ENCODE peak calls at places on chromosomes 16 and 17, in ten cellular contexts. B is naive thymus-derived CD4-positive, alpha-beta T cell; G is stomach; A is sigmoid colon; P is cardiac muscle cell; O is psoas muscle; H is CD4-positive, alpha-beta memory T cell; L is CD8-positive, alpha-beta T cell; F is body of pancreas; U is colonic mucosa. E is an unnamed sample.

GRCh38 chr16:9091867-9092281 is 430 bp downstream of the HAPSTR1 start:
- DNase-seq in B (peak; percentile 36), G (peak; percentile 41), A (peak; percentile 76), P (peak; percentile 47), O (peak; percentile 76), H (peak; percentile 61), L (peak; percentile 21), F (peak; percentile 44), U (peak; percentile 42), E (no peak)

GRCh38 chr16:6940968-6941367 is 391.7 kb upstream of the RBFOX1 start:
- DNase-seq in B (no peak), G (no peak), A (no peak), P (no peak), O (no peak), H (no peak), L (no peak), F (no peak), U (no peak), E (no peak)

GRCh38 chr16:4529085-4530060 is 9.2 kb downstream of the CDIP1 start:
- DNase-seq in B (peak; percentile 29), G (no peak), A (no peak), P (peak; percentile 24), O (no peak), H (no peak), L (no peak), F (peak; percentile 61), U (no peak), E (peak; percentile 24)

GRCh38 chr17:50265212-50265611 is 9.1 kb upstream of the TMEM92 start:
- DNase-seq in B (no peak), G (peak; percentile 85), A (peak; percentile 69), P (no peak), O (no peak), H (no peak), L (no peak), F (no peak), U (no peak), E (no peak)

GRCh38 chr17:17742133-17742621 is 60.9 kb downstream of the RAI1 start:
- DNase-seq in B (no peak), G (no peak), A (no peak), P (peak; percentile 59), O (no peak), H (no peak), L (no peak), F (no peak), U (no peak), E (no peak)

GRCh38 chr16:89316701-89317100 is 99.2 kb downstream of the ZNF778 start:
- DNase-seq in B (no peak), G (no peak), A (no peak), P (no peak), O (no peak), H (no peak), L (no peak), F (no peak), U (no peak), E (no peak)

GRCh38 chr16:48384305-48384981 is 770 bp downstream of the SIAH1 start:
- DNase-seq in B (no peak), G (peak; percentile 59), A (peak; percentile 81), P (peak; percentile 75), O (peak; percentile 80), H (peak; percentile 41), L (no peak), F (peak; percentile 59), U (peak; percentile 65), E (no peak)

GRCh38 chr17:40124279-40125141 is 2.7 kb downstream of the MSL1 start:
- DNase-seq in B (no peak), G (no peak), A (no peak), P (peak; percentile 53), O (no peak), H (no peak), L (no peak), F (no peak), U (peak; percentile 53), E (no peak)

GRCh38 chr16:89373355-89374110 is 116.8 kb downstream of the ANKRD11 start:
- DNase-seq in B (no peak), G (no peak), A (peak; percentile 85), P (peak; percentile 44), O (peak; percentile 77), H (no peak), L (no peak), F (no peak), U (no peak), E (no peak)

GRCh38 chr16:64627781-64628180 is 494.1 kb downstream of the CDH11 start:
- DNase-seq in B (no peak), G (no peak), A (no peak), P (no peak), O (peak; percentile 57), H (no peak), L (no peak), F (no peak), U (no peak), E (no peak)

GRCh38 chr17:63702223-63702577 is 2.3 kb upstream of the LIMD2 start:
- DNase-seq in B (peak; percentile 68), G (peak; percentile 32), A (no peak), P (no peak), O (no peak), H (peak; percentile 82), L (no peak), F (no peak), U (peak; percentile 42), E (no peak)
- H3K27ac ChIP-seq in B (peak overlapping the region; percentile 93), G (peak overlapping the region; percentile 85), A (no peak overlapping the region), P (no peak overlapping the region), O (no peak overlapping the region), H (peak overlapping the region; percentile 73), L (peak overlapping the region; percentile 94), F (no peak overlapping the region), U (peak overlapping the region; percentile 78), E (no peak overlapping the region)

DNA sequence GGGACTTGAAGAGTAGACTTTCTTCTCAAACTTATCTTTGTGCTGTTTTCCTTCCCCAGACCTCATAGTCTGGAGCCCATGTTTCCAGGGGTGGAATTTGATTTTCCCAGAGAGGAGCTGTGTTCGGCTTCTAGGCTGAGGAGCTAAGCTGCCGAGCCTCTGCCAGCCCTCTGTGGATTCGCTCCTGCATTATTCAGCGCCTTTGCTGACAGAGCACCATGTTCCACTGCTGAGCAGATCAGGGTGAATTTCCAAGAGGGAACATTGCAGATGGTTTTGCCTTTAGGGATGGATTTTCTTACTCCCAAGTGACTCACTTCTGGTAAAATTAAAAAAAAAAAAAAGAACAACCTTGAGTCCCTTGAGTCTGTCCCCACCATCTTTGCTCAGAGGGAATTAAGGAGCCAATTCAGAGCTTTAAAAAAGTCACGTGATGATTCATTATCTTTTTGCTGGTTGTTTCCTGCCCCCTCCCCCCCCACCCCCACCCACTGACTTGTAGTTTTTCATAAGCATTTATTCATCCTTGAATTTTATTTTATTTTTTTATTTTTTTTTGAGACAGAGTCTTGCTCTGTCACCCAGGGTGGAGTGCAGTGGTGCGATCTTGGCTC is 229.5 kb downstream of the PRKCA start:
- DNase-seq in B (no peak), G (no peak), A (no peak), P (no peak), O (no peak), H (no peak), L (no peak), F (no peak), U (no peak), E (no peak)
- H3K27ac ChIP-seq in B (no peak overlapping the region), G (peak overlapping the region; percentile 50), A (peak overlapping the region; percentile 74), P (no peak overlapping the region), O (no peak overlapping the region), H (no peak overlapping the region), L (no peak overlapping the region), F (no peak overlapping the region), U (no peak overlapping the region), E (no peak overlapping the region)

GRCh38 chr16:86610779-86611516 is 32.6 kb downstream of the FOXL1 start:
- DNase-seq in B (no peak), G (no peak), A (no peak), P (no peak), O (no peak), H (no peak), L (no peak), F (no peak), U (no peak), E (no peak)
- H3K27ac ChIP-seq in B (no peak overlapping the region), G (peak overlapping the region; percentile 8), A (no peak overlapping the region), P (no peak overlapping the region), O (peak overlapping the region; percentile 46), H (no peak overlapping the region), L (no peak overlapping the region), F (no peak overlapping the region), U (no peak overlapping the region), E (no peak overlapping the region)

GRCh38 chr17:8126306-8127066 is 2.6 kb upstream of the HES7 start:
- DNase-seq in B (no peak), G (no peak), A (no peak), P (no peak), O (peak; percentile 70), H (peak; percentile 44), L (no peak), F (peak; percentile 37), U (peak; percentile 67), E (no peak)
- H3K27ac ChIP-seq in B (peak overlapping the region; percentile 50), G (peak overlapping the region; percentile 36), A (peak overlapping the region; percentile 72), P (no peak overlapping the region), O (peak overlapping the region; percentile 69), H (no peak overlapping the region), L (peak overlapping the region; percentile 35), F (no peak overlapping the region), U (no peak overlapping the region), E (peak overlapping the region; percentile 50)

GRCh38 chr17:43468746-43469544 is 14.8 kb upstream of the DHX8 start:
- DNase-seq in B (no peak), G (no peak), A (no peak), P (peak; percentile 41), O (no peak), H (no peak), L (no peak), F (no peak), U (no peak), E (peak; percentile 99)
- H3K27ac ChIP-seq in B (no peak overlapping the region), G (peak overlapping the region; percentile 14), A (no peak overlapping the region), P (no peak overlapping the region), O (no peak overlapping the region), H (no peak overlapping the region), L (no peak overlapping the region), F (no peak overlapping the region), U (no peak overlapping the region), E (peak overlapping the region; percentile 96)

GRCh38 chr17:14308636-14308964 is 7.7 kb downstream of the HS3ST3B1 start:
- DNase-seq in B (no peak), G (no peak), A (no peak), P (peak; percentile 24), O (no peak), H (no peak), L (no peak), F (no peak), U (no peak), E (no peak)
- H3K27ac ChIP-seq in B (peak overlapping the region; percentile 57), G (no peak overlapping the region), A (no peak overlapping the region), P (no peak overlapping the region), O (peak overlapping the region; percentile 46), H (peak overlapping the region; percentile 47), L (no peak overlapping the region), F (no peak overlapping the region), U (no peak overlapping the region), E (no peak overlapping the region)